ENCODE peak calls at places on chromosome 2, in six cellular contexts. G is stimulated activated CD8-positive, alpha-beta memory T cell treated with anti-CD3 and anti-CD28 coated beads, Interleukin-2, amount 100 ng/mL, for 48 hours; Y is NT2/D1; U is fibroblast of pulmonary artery; V is posterior cingulate gyrus; X is activated CD4-positive, alpha-beta T cell treated with anti-CD3 and anti-CD28 coated beads, Interleukin-2, amount 10 ng/mL, durations not matched to agents 7 days and 5 days. F is an unnamed sample.

GRCh38 chr2:129929321-129930290 is 49.9 kb upstream of the RAB6C start:
- DNase-seq in X (no peak), G (no peak), Y (no peak), U (peak), V (peak), F (peak)

GRCh38 chr2:224309216-224309615 is 92.7 kb downstream of the FAM124B start:
- DNase-seq in X (no peak), U (peak), Y (no peak), G (no peak), V (no peak), F (peak)

GRCh38 chr2:104846182-104846954 is 7.5 kb upstream of the POU3F3 start:
- DNase-seq in G (no peak), V (peak), X (no peak), U (no peak), Y (no peak), F (no peak)

GRCh38 chr2:217365656-217366055 is 505.8 kb upstream of the TNP1 start:
- DNase-seq in Y (no peak), X (no peak), G (no peak), V (no peak), U (no peak), F (no peak)

GRCh38 chr2:224357098-224357901 is 44.6 kb downstream of the FAM124B start:
- DNase-seq in X (peak), V (peak), G (peak), Y (peak), U (peak), F (no peak)

GRCh38 chr2:241582806-241583205 is 24.3 kb downstream of the BOK start:
- DNase-seq in G (no peak), V (no peak), Y (no peak), X (no peak), U (no peak), F (no peak)

GRCh38 chr2:156340818-156341481 is 8.4 kb upstream of the NR4A2 start:
- DNase-seq in Y (no peak), X (peak), V (no peak), U (no peak), G (no peak), F (no peak)

GRCh38 chr2:160471950-160472349 is 21.7 kb downstream of the RBMS1 start:
- DNase-seq in V (no peak), U (no peak), X (peak), Y (no peak), G (no peak), F (no peak)

GRCh38 chr2:23824777-23825212 is 102.1 kb downstream of the ATAD2B start:
- DNase-seq in G (no peak), V (no peak), U (peak), Y (peak), X (peak), F (no peak)

GRCh38 chr2:239927424-239927981 is 97.6 kb downstream of the NDUFA10 start:
- DNase-seq in X (peak), Y (no peak), U (peak), G (peak), V (no peak), F (peak)

GRCh38 chr2:84424152-84424551 is 34.9 kb downstream of the SUCLG1 start:
- DNase-seq in V (no peak), G (no peak), X (no peak), Y (no peak), U (peak), F (no peak)

GRCh38 chr2:238745997-238746396 is 101.9 kb upstream of the TWIST2 start:
- DNase-seq in Y (no peak), G (no peak), V (no peak), U (no peak), X (no peak), F (no peak)

GRCh38 chr2:8229546-8229986 is 452.3 kb upstream of the ID2 start:
- DNase-seq in Y (no peak), G (peak), V (peak), U (peak), X (peak), F (no peak)

GRCh38 chr2:209321581-209321980 is 102.3 kb upstream of the MAP2 start:
- DNase-seq in G (no peak), Y (no peak), V (no peak), U (no peak), X (no peak), F (no peak)

GRCh38 chr2:36277146-36277808 is 78.3 kb upstream of the CRIM1 start:
- DNase-seq in V (no peak), U (peak), X (no peak), Y (no peak), G (peak), F (no peak)

GRCh38 chr2:107669335-107669734 is 157.4 kb upstream of the RGPD4 start:
- DNase-seq in V (no peak), X (no peak), U (peak), Y (no peak), G (no peak), F (no peak)

GRCh38 chr2:216066255-216066654 is 15.4 kb downstream of the PECR start:
- DNase-seq in G (no peak), U (peak), Y (no peak), V (no peak), X (no peak), F (no peak)

GRCh38 chr2:205119141-205119540 is 563.2 kb upstream of the NRP2 start:
- DNase-seq in G (no peak), V (no peak), X (no peak), Y (no peak), U (no peak), F (no peak)

GRCh38 chr2:158970522-158970855 is 2.0 kb downstream of the TANC1 start:
- DNase-seq in U (no peak), G (no peak), Y (no peak), V (no peak), X (no peak), F (no peak)

GRCh38 chr2:122960727-122961641 is 1064.1 kb upstream of the CNTNAP5 start:
- DNase-seq in X (no peak), V (no peak), G (no peak), U (peak), Y (no peak), F (no peak)

GRCh38 chr2:152228215-152228614 is 52.7 kb upstream of the STAM2 start:
- DNase-seq in G (no peak), U (peak), X (no peak), Y (no peak), V (no peak), F (peak)

GRCh38 chr2:132923787-132924186 is 253.8 kb upstream of the LYPD1 start:
- DNase-seq in X (no peak), Y (no peak), U (peak), G (no peak), V (no peak), F (no peak)

GRCh38 chr2:128568106-128568505 is 249.4 kb upstream of the HS6ST1 start:
- DNase-seq in U (no peak), G (no peak), X (no peak), V (no peak), Y (no peak), F (no peak)

GRCh38 chr2:98747888-98748287 is 17.0 kb upstream of the MGAT4A start:
- DNase-seq in Y (no peak), U (no peak), V (no peak), X (no peak), G (no peak), F (no peak)

GRCh38 chr2:23207871-23208270 is 177.1 kb upstream of the KLHL29 start:
- DNase-seq in V (no peak), G (no peak), Y (no peak), X (no peak), U (no peak), F (no peak)